ENCODE peak calls at places on chromosomes 7 and 10, in four cellular contexts. P is fibroblast of pulmonary artery, U is ELR, X is MCF 10A. Q is an unnamed sample.

GRCh38 chr10:99450624-99451498 is 20.4 kb upstream of the GOT1 start:
- DNase-seq in P (no peak), X (no peak), U (no peak), Q (no peak)

GRCh38 chr7:24907311-24907886 is 72.6 kb downstream of the OSBPL3 start:
- DNase-seq in P (peak), U (peak), X (peak), Q (peak)

GRCh38 chr7:107150375-107151073 is 18.3 kb upstream of the HBP1 start:
- DNase-seq in X (peak), P (peak), U (peak), Q (peak)

GRCh38 chr10:60942604-60943269 is 1.2 kb downstream of the RHOBTB1 start:
- DNase-seq in X (no peak), P (peak), U (peak), Q (peak)

GRCh38 chr7:151637781-151638261 is 118.1 kb upstream of the RHEB start:
- DNase-seq in P (peak), X (peak), U (no peak), Q (no peak)

GRCh38 chr7:106151459-106152312 is 39.6 kb upstream of the SYPL1 start:
- DNase-seq in P (no peak), X (no peak), U (no peak), Q (no peak)

GRCh38 chr7:80634505-80634904 is 3.9 kb upstream of the CD36 start:
- DNase-seq in U (peak), X (peak), P (peak), Q (no peak)

GRCh38 chr7:132145466-132145865 is 430.8 kb downstream of the PLXNA4 start:
- DNase-seq in U (peak), X (peak), P (peak), Q (no peak)

GRCh38 chr10:71447676-71448075 is 51.0 kb downstream of the CDH23 start:
- DNase-seq in X (peak), U (no peak), P (no peak), Q (no peak)

GRCh38 chr7:38477333-38477732 is 153.8 kb downstream of the AMPH start:
- DNase-seq in U (no peak), X (no peak), P (no peak), Q (no peak)

GRCh38 chr7:4739528-4739992 is 35.9 kb upstream of the AP5Z1 start:
- DNase-seq in X (no peak), P (peak), U (no peak), Q (no peak)

GRCh38 chr10:62761115-62761514 is 43.4 kb upstream of the ADO start:
- DNase-seq in U (peak), P (no peak), X (no peak), Q (no peak)

GRCh38 chr10:22042557-22043326 is 39.2 kb upstream of the DNAJC1 start:
- DNase-seq in X (peak), P (peak), U (no peak), Q (no peak)

GRCh38 chr10:114779803-114780609 is 41.6 kb upstream of the FHIP2A start:
- DNase-seq in X (peak), U (peak), P (peak), Q (no peak)

GRCh38 chr7:155998328-155998691 is 186.0 kb upstream of the SHH start:
- DNase-seq in X (no peak), P (no peak), U (no peak), Q (peak)

GRCh38 chr7:123131140-123131539 is 68.6 kb downstream of the SLC13A1 start:
- DNase-seq in U (no peak), X (no peak), P (no peak), Q (no peak)

Q was measured in activated CD8-positive, alpha-beta T cell treated with anti-CD3 and anti-CD28 coated beads, Interleukin-2, amount 10 ng/mL, durations not matched to agents 7 days and 5 days.